ENCODE peak calls at places on chromosome 15, in seven cellular contexts. F, I, N, B, M, X and T are unnamed samples.

GRCh38 chr15:100726426-100727190 is 124.2 kb downstream of the ASB7 start:
- DNase-seq in N (no peak), B (no peak), X (no peak), F (no peak), M (no peak), I (peak; percentile 74), T (no peak)

GRCh38 chr15:38474155-38474757 is 20.3 kb downstream of the FAM98B start:
- DNase-seq in I (peak; percentile 82), X (peak; percentile 46), N (peak; percentile 10), B (peak; percentile 73), M (peak; percentile 14), F (no peak), T (peak; percentile 41)

GRCh38 chr15:85164841-85165466 is 183.3 kb downstream of the PDE8A start:
- DNase-seq in X (no peak), N (no peak), F (no peak), I (no peak), B (no peak), M (no peak), T (no peak)

GRCh38 chr15:35134269-35134668 is 49.2 kb upstream of the NANOGP8 start:
- DNase-seq in X (no peak), N (no peak), I (no peak), B (no peak), F (no peak), M (no peak), T (no peak)

GRCh38 chr15:88894348-88894818 is 961 bp downstream of the HAPLN3 start:
- DNase-seq in M (peak; percentile 81), X (no peak), I (no peak), N (peak; percentile 81), B (peak; percentile 78), F (peak; percentile 57), T (no peak)

GRCh38 chr15:71080705-71081104 is 34.6 kb upstream of the THSD4 start:
- DNase-seq in F (peak; percentile 34), I (peak; percentile 96), N (no peak), X (peak; percentile 70), B (no peak), M (no peak), T (peak; percentile 96)

GRCh38 chr15:85777291-85778106 is 17.2 kb downstream of the KLHL25 start:
- DNase-seq in N (peak; percentile 26), B (no peak), M (no peak), F (no peak), I (no peak), X (no peak), T (no peak)

GRCh38 chr15:77986891-77987764 is 90.4 kb downstream of the TBC1D2B start:
- DNase-seq in N (peak; percentile 33), X (no peak), M (no peak), B (no peak), I (no peak), F (no peak), T (no peak)

GRCh38 chr15:59492389-59493377 is 54.7 kb downstream of the FAM81A start:
- DNase-seq in N (peak; percentile 47), F (peak; percentile 48), X (no peak), I (peak; percentile 70), B (peak; percentile 88), M (peak; percentile 38), T (no peak)

DNA sequence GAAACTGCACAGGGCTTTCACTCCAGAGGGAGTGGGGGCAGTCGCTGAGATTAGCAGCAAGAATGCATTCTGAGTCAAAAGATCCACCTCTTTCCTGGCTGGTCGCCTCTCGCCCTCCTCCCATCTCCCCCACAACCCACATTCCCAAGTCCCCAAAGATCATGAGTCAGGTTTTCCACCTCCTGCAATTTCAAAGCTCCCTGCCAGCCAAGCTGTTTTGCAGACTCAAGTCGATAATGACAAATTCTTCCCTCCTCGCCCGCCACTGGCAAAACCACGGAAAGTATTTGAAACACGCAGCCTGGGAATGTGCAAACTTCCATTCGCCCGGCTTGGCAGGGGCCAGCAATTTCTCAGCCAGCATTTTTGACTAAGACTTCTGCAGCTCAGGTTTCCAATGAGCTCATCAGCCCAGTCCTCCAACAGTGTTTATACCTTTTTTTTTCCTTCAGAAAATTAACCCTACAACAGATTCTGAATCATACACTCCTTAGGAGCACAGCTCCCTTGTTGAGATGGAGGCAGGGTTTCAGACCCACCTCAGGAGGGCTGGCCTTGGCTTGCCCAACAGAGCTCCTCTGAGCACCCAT is 181.4 kb downstream of the SMAD6 start:
- DNase-seq in F (peak; percentile 96), N (no peak), M (no peak), X (peak; percentile 99), B (peak; percentile 83), I (peak; percentile 100), T (peak; percentile 92)
- H3K27ac ChIP-seq in F (peak overlapping the region; percentile 72), N (no peak overlapping the region), M (no peak overlapping the region), X (peak overlapping the region; percentile 29), B (peak overlapping the region; percentile 81), I (peak overlapping the region; percentile 54), T (peak overlapping the region; percentile 44)

DNA sequence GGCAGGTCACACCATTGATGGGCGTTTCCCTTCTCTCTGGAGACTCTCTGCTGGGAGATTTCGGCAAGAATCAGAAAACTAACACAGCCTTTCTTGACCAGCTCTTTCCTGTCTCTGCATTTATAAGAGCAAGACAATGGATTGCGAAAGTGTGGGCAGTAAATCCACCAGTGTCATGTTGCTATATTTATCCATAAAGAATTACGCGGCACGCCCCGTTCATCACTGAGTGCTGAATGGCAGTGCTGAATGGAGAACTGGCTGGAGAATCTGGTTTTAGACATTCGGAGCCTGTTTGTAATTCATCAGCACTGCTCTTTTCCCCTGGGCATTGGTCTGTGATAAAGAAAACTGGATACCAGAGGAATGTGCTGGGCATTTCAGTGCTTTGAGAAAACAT is 2.0 kb upstream of the CEMIP start:
- DNase-seq in M (no peak), I (peak; percentile 68), X (no peak), F (peak; percentile 65), N (no peak), B (no peak), T (peak; percentile 95)
- H3K27ac ChIP-seq in M (no peak overlapping the region), I (peak overlapping the region; percentile 40), X (peak overlapping the region; percentile 16), F (no peak overlapping the region), N (no peak overlapping the region), B (no peak overlapping the region), T (peak overlapping the region; percentile 84)

DNA sequence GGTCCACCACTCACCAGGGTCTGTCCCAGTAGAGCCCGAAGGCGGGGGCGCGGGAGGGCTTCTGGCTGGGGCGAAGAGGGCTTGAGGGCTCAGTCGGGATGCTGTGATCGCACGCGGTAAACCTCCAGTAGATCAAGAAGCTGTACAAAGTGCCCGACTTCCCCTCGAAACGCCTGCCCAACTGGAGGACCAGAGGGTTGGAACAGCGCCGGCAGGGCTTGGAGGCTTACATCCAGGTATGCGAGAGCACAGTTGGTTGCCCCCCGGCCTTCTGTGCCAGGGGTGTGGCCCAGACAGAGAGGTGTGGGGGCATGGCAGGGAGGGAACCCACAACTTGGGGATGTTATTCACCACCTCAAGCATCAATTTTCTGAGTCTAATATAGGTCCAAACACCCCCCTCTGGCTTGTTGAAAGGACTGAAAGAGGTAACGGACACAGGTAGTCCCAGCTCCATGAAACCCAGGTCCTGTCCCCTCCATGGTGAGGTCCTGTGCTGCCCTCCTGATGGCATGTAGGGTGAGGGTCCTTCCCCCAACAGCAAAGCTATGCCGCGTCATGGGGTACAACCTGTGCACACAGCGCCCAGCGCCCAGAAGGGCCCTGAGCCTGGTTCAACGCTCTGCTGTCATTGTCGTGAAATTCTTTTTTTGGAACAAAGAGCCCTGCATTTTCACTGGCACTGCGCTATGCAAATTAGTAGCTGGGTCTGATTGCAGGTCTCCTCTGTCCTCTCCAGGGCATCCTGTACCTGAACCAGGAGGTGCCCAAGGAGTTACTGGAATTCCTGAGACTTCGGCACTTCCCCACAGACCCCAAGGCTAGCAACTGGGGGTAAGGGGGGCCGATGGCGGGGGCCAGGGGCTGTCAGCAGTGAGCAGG is 1.2 kb downstream of the SNX22 start:
- DNase-seq in N (no peak), X (no peak), F (no peak), I (no peak), B (no peak), M (no peak), T (no peak)
- H3K27ac ChIP-seq in N (no peak overlapping the region), X (no peak overlapping the region), F (no peak overlapping the region), I (no peak overlapping the region), B (no peak overlapping the region), M (no peak overlapping the region), T (no peak overlapping the region)

GRCh38 chr15:52805351-52806283 is 15.5 kb upstream of the ONECUT1 start:
- DNase-seq in X (no peak), I (no peak), N (no peak), B (no peak), M (no peak), F (no peak), T (no peak)
- H3K27ac ChIP-seq in X (no peak overlapping the region), I (no peak overlapping the region), N (no peak overlapping the region), B (no peak overlapping the region), M (no peak overlapping the region), F (no peak overlapping the region), T (no peak overlapping the region)

GRCh38 chr15:92843326-92843725 is 56.8 kb upstream of the CHD2 start:
- DNase-seq in I (no peak), M (no peak), B (no peak), F (no peak), X (no peak), N (peak; percentile 73), T (no peak)
- H3K27ac ChIP-seq in I (no peak overlapping the region), M (peak overlapping the region; percentile 64), B (no peak overlapping the region), F (no peak overlapping the region), X (no peak overlapping the region), N (peak overlapping the region; percentile 69), T (no peak overlapping the region)

GRCh38 chr15:63997715-63998442 is 48.4 kb downstream of the DAPK2 start:
- DNase-seq in I (no peak), M (no peak), N (no peak), B (no peak), X (no peak), F (no peak), T (no peak)
- H3K27ac ChIP-seq in I (no peak overlapping the region), M (no peak overlapping the region), N (no peak overlapping the region), B (no peak overlapping the region), X (no peak overlapping the region), F (no peak overlapping the region), T (no peak overlapping the region)

DNA sequence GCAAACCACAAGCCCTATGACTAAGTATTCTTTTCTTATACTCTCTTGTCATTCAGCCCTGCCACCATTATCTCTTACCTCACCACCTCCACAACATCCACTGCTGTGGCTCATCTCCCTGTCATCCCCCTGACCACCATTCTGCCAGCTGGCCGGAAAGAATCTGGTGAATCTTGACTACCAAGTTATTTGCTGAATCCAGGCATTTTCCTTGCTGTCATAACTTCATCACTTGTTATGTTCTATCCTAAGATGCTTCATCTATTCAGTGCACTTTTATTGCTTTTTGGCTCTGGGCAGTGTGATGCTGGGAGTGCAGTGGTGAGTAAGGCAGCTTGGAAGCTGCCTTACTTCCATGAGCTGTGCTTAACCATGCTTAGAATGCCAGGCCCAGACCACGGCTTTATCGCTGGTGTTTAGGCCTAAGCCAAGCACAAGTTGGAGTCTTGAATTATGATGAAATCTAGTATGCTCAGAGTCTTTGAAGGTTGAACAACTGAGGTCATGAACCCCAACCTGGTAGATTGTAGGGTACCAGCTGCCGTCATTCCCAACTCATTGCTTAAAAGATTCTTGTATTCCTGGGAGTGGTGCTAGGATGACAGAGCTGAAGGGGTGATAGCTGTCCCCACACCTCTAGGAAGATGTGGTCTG is 27.0 kb upstream of the APH1B start:
- DNase-seq in X (peak; percentile 80), N (no peak), I (peak; percentile 98), B (no peak), M (no peak), F (no peak), T (peak; percentile 93)
- H3K27ac ChIP-seq in X (peak overlapping the region; percentile 47), N (no peak overlapping the region), I (peak overlapping the region; percentile 49), B (no peak overlapping the region), M (no peak overlapping the region), F (no peak overlapping the region), T (peak overlapping the region; percentile 67)